ENCODE peak calls at places on chromosome 18, in four cellular contexts. A is GM12878, X is A549, P is HCT116. M is an unnamed sample.

GRCh38 chr18:63224574-63224973 is 95.0 kb downstream of the BCL2 start:
- DNase-seq in A (no peak), X (no peak), P (no peak), M (no peak)

GRCh38 chr18:53991805-53992204 is 232.7 kb downstream of the MBD2 start:
- DNase-seq in A (no peak), X (no peak), P (no peak), M (no peak)

GRCh38 chr18:22493940-22494339 is 76.2 kb upstream of the CTAGE1 start:
- DNase-seq in A (no peak), X (no peak), P (no peak), M (no peak)

GRCh38 chr18:10912790-10913560 is 236.4 kb downstream of the PIEZO2 start:
- DNase-seq in A (no peak), X (no peak), P (no peak), M (no peak)

GRCh38 chr18:56748698-56749268 is 97.6 kb downstream of the WDR7 start:
- DNase-seq in A (no peak), X (peak), P (peak), M (no peak)

GRCh38 chr18:6543330-6543908 is 128.7 kb upstream of the L3MBTL4 start:
- DNase-seq in A (no peak), X (peak), P (no peak), M (no peak)

GRCh38 chr18:9612215-9612830 is 2.0 kb downstream of the PPP4R1 start:
- DNase-seq in A (no peak), X (peak), P (peak), M (no peak)

GRCh38 chr18:50816767-50817166 is 3.0 kb downstream of the MRO start:
- DNase-seq in A (no peak), X (no peak), P (no peak), M (no peak)

GRCh38 chr18:1053654-1054315 is 149.1 kb downstream of the ADCYAP1 start:
- DNase-seq in A (no peak), X (no peak), P (no peak), M (no peak)

GRCh38 chr18:72830109-72830508 is 37.7 kb downstream of the NETO1 start:
- DNase-seq in A (no peak), X (no peak), P (no peak), M (no peak)

GRCh38 chr18:13797157-13797611 is 26.8 kb upstream of the MC5R start:
- DNase-seq in A (no peak), X (no peak), P (no peak), M (peak)

GRCh38 chr18:8686556-8686955 is 18.8 kb upstream of the MTCL1 start:
- DNase-seq in A (no peak), X (no peak), P (no peak), M (no peak)

GRCh38 chr18:45416168-45416567 is 199.1 kb upstream of the SLC14A2 start:
- DNase-seq in A (no peak), X (no peak), P (no peak), M (no peak)

GRCh38 chr18:10558243-10558966 is 32.6 kb downstream of the NAPG start:
- DNase-seq in A (no peak), X (no peak), P (no peak), M (no peak)

GRCh38 chr18:76977108-76977621 is 154.8 kb downstream of the ZNF236 start:
- DNase-seq in A (no peak), X (no peak), P (no peak), M (no peak)

GRCh38 chr18:80252136-80252535 is 4.8 kb upstream of the PARD6G start:
- DNase-seq in A (no peak), X (no peak), P (no peak), M (no peak)

GRCh38 chr18:5173646-5174045 is 23.4 kb downstream of the AKAIN1 start:
- DNase-seq in A (no peak), X (no peak), P (no peak), M (no peak)

GRCh38 chr18:59957957-59958356 is 58.2 kb downstream of the PMAIP1 start:
- DNase-seq in A (no peak), X (no peak), P (peak), M (no peak)

GRCh38 chr18:50866765-50867164 is 12.2 kb upstream of the ME2 start:
- DNase-seq in A (no peak), X (no peak), P (no peak), M (no peak)

GRCh38 chr18:77101410-77102245 is 31.0 kb downstream of the MBP start:
- DNase-seq in A (peak), X (peak), P (peak), M (peak)

GRCh38 chr18:76402026-76402990 is 92.7 kb downstream of the ZNF516 start:
- DNase-seq in A (no peak), X (no peak), P (no peak), M (no peak)

GRCh38 chr18:9792565-9793226 is 84.6 kb downstream of the RAB31 start:
- DNase-seq in A (no peak), X (no peak), P (no peak), M (no peak)

GRCh38 chr18:79402977-79403722 is 7.4 kb downstream of the NFATC1 start:
- DNase-seq in A (no peak), X (no peak), P (no peak), M (no peak)

GRCh38 chr18:48546411-48546810 is 7.6 kb downstream of the CTIF start:
- DNase-seq in A (no peak), X (no peak), P (no peak), M (no peak)

DNA sequence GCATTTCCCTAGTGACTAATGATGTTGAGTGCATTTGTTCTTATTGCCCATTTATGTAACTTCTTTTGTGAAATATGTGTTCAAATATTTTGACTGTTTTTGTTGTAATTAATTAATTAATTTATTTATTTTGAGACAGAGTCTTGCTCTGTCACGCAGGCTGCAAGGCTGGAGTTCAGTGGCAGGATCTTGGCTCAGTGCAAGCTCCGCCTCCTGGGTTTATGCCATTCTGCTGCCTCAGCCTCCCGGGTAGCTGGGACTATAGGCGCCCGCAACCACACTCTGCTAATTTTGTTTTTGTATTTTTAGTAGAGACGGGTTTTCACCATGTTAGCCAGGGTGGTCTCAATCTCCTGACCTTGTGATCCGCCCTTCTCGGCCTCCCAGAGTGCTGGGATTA is 71.9 kb downstream of the TAF4B start:
- DNase-seq in A (no peak), X (no peak), P (no peak), M (no peak)
- H3K27ac ChIP-seq in A (no peak), X (no peak), P (no peak), M (no peak)

DNA sequence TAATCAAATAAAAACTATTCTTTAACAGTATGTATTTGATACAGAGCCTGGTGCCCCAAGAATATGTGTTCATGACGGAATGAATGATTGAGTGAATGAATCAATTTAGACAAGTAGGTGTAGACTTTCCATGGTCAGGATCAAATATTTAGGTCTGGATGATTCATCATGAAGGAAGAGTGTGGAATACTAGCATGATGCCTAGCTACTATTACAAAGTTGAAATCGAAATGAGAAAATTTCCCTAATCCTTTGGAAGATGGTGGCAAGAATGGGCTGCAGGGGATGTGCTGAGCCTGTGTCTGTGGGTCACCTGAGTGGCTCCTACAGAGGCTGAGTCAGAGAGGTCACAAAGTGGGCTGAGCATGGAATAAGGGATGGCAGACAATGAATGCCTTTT is 3.1 kb upstream of the MALT1 start:
- DNase-seq in A (no peak), X (no peak), P (peak), M (no peak)
- H3K27ac ChIP-seq in A (no peak), X (peak), P (peak), M (peak)

GRCh38 chr18:34697233-34697632 is 12.9 kb upstream of the DTNA start:
- DNase-seq in A (no peak), X (no peak), P (no peak), M (no peak)

GRCh38 chr18:34694611-34695165 is 15.4 kb upstream of the DTNA start:
- DNase-seq in A (no peak), X (no peak), P (no peak), M (no peak)

GRCh38 chr18:34697891-34698290 is 12.2 kb upstream of the DTNA start:
- DNase-seq in A (no peak), X (no peak), P (no peak), M (peak)

GRCh38 chr18:34695300-34695699 is 14.8 kb upstream of the DTNA start:
- DNase-seq in A (no peak), X (no peak), P (no peak), M (no peak)

DNA sequence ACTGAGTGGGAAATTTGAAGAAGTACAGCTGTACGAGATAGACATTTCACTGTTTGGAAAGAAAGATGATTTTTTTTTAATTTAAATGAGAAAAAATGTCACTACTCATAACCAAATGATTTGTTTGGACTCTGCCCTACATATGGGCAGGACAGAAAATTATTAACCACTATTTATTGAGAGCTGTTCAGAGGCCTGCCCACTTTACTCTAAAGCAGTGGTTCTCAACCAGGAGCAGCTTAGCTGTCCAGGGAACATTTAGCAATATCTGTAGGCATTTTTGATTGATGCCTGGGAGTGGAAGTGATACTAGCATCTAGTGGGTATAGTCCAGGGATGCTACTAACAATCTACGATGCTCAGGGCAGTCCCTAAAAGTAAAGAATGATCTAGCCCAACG is 13.4 kb upstream of the DTNA start:
- DNase-seq in A (no peak), X (no peak), P (no peak), M (no peak)
- H3K27ac ChIP-seq in A (no peak), X (no peak), P (no peak), M (peak)

DNA sequence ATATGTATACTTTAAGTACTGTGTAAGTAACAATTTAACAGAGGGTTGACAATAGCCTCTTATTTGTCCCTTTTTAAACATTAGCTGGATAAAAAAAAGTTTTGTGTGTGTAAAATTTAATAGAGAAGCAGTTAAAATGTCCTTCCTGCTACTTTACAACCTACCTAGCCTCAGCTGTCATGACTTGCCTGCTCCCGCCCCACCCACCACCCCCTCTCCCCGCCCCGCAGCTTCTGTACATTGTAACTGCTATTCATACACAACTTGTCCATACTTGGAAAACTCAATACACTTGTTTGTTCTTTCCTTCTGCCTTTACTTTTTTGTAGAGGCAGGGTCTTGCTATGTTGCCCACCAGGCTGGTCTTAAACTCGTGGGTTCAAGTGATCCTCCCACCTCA is 19.5 kb downstream of the RELCH start:
- DNase-seq in A (no peak), X (no peak), P (no peak), M (no peak)
- H3K27ac ChIP-seq in A (no peak), X (no peak), P (no peak), M (no peak)

GRCh38 chr18:35491689-35492077 is 6.1 kb downstream of the INO80C start:
- DNase-seq in A (no peak), X (no peak), P (no peak), M (no peak)
- H3K27ac ChIP-seq in A (no peak), X (peak), P (no peak), M (peak)

M was measured in epithelial cell of prostate.